ENCODE peak calls at places on chromosome 13, in nine cellular contexts. S is tibial nerve, E is adrenal gland, N is colonic mucosa, X is pancreas, T is heart right ventricle, I is spleen, Q is lower lobe of right lung, C is coronary artery. D is an unnamed sample.

GRCh38 chr13:108227651-108228272 is 9.6 kb downstream of the ABHD13 start:
- DNase-seq in C (no peak), E (no peak), X (no peak), S (no peak), I (no peak), N (peak; percentile 27), Q (no peak), T (no peak), D (no peak)

GRCh38 chr13:53010374-53011105 is 18.1 kb upstream of the OLFM4 start:
- DNase-seq in Q (no peak), T (no peak), S (no peak), X (no peak), I (no peak), N (peak; percentile 80), E (no peak), C (no peak), D (no peak)

GRCh38 chr13:103194871-103195270 is 128.7 kb upstream of the SLC10A2 start:
- DNase-seq in T (no peak), Q (no peak), N (no peak), E (no peak), S (no peak), I (no peak), X (no peak), C (no peak), D (no peak)

GRCh38 chr13:64369121-64369520 is 2861.0 kb downstream of the PCDH9 start:
- DNase-seq in Q (no peak), E (no peak), N (no peak), T (no peak), I (no peak), X (no peak), S (no peak), C (no peak), D (no peak)

GRCh38 chr13:113633485-113633873 is 24.5 kb downstream of the ATP4B start:
- DNase-seq in E (no peak), C (no peak), S (no peak), I (peak; percentile 59), N (no peak), X (peak; percentile 39), Q (peak; percentile 28), T (no peak), D (no peak)

GRCh38 chr13:22757530-22758120 is 423.2 kb upstream of the SGCG start:
- DNase-seq in Q (no peak), C (no peak), X (no peak), E (no peak), I (no peak), T (no peak), N (no peak), S (no peak), D (no peak)

GRCh38 chr13:52840066-52840465 is 8.4 kb downstream of the PCDH8 start:
- DNase-seq in T (no peak), S (no peak), N (no peak), C (no peak), Q (no peak), I (no peak), E (no peak), X (no peak), D (no peak)

GRCh38 chr13:27481766-27482165 is 31.4 kb upstream of the MTIF3 start:
- DNase-seq in I (peak; percentile 80), N (peak; percentile 65), T (no peak), S (no peak), C (peak; percentile 64), Q (peak; percentile 63), X (peak; percentile 65), E (peak; percentile 56), D (peak; percentile 86)

GRCh38 chr13:76954568-76954967 is 6.3 kb downstream of the ACOD1 start:
- DNase-seq in C (no peak), I (no peak), S (no peak), X (no peak), N (no peak), E (no peak), T (no peak), Q (no peak), D (no peak)

GRCh38 chr13:112174476-112175110 is 107.6 kb downstream of the SOX1 start:
- DNase-seq in X (no peak), T (no peak), E (no peak), C (peak; percentile 26), Q (no peak), I (no peak), N (no peak), S (no peak), D (no peak)

GRCh38 chr13:33017410-33017929 is 1.2 kb downstream of the KL start:
- DNase-seq in S (peak; percentile 46), N (peak; percentile 63), E (no peak), I (no peak), X (no peak), C (no peak), T (peak; percentile 35), Q (peak; percentile 55), D (no peak)

GRCh38 chr13:50529154-50529882 is 314.2 kb downstream of the DLEU7 start:
- DNase-seq in N (peak; percentile 90), E (peak; percentile 82), S (peak; percentile 65), C (peak; percentile 88), X (peak; percentile 96), T (peak; percentile 88), I (peak; percentile 78), Q (peak; percentile 88), D (peak; percentile 90)

GRCh38 chr13:39602614-39603366 is at the start of gene LHFPL6:
- DNase-seq in C (peak; percentile 91), X (peak; percentile 89), N (peak; percentile 73), E (peak; percentile 77), Q (peak; percentile 84), S (peak; percentile 72), T (peak; percentile 90), I (peak; percentile 87), D (peak; percentile 85)

GRCh38 chr13:33871207-33872004 is 53.5 kb downstream of the RFC3 start:
- DNase-seq in N (no peak), S (no peak), X (no peak), Q (no peak), E (no peak), T (no peak), I (no peak), C (no peak), D (no peak)

GRCh38 chr13:49629196-49629938 is 1.1 kb downstream of the ARL11 start:
- DNase-seq in I (no peak), C (no peak), T (no peak), Q (no peak), E (no peak), S (no peak), N (no peak), X (no peak), D (no peak)

GRCh38 chr13:34153428-34154180 is 335.7 kb downstream of the RFC3 start:
- DNase-seq in X (no peak), I (no peak), N (no peak), Q (no peak), S (no peak), C (no peak), E (no peak), T (no peak), D (no peak)

GRCh38 chr13:113109151-113110047 is 3.8 kb downstream of the F7 start:
- DNase-seq in N (no peak), X (peak; percentile 68), I (peak; percentile 65), S (no peak), T (no peak), Q (peak; percentile 41), E (no peak), C (no peak), D (peak; percentile 26)

DNA sequence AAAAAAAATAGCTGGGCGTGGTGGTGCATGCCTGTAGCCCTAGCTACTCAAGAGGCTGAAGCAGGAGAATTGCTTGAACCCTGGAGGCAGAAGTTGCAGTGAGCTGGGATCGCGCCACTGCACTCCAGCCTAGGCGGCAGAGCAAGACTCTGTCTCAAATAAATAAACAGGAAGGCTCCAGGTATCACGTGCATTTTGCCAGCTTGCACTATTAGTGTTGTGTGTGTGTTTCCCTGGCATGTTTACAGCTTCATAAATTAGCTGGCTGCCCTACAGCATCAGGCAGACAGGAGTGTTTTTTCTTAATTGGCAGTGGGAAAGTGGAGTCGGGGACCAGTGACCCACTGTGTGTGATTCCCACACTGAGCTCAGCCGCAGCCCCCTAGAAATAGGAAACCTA is 32.6 kb downstream of the SHISA2 start:
- DNase-seq in I (no peak), Q (no peak), N (no peak), C (no peak), S (no peak), X (no peak), T (no peak), E (no peak), D (no peak)
- H3K27ac ChIP-seq in I (no peak overlapping the region), Q (no peak overlapping the region), N (no peak overlapping the region), C (no peak overlapping the region), S (no peak overlapping the region), X (peak overlapping the region; percentile 15), T (no peak overlapping the region), E (no peak overlapping the region), D (no peak overlapping the region)

DNA sequence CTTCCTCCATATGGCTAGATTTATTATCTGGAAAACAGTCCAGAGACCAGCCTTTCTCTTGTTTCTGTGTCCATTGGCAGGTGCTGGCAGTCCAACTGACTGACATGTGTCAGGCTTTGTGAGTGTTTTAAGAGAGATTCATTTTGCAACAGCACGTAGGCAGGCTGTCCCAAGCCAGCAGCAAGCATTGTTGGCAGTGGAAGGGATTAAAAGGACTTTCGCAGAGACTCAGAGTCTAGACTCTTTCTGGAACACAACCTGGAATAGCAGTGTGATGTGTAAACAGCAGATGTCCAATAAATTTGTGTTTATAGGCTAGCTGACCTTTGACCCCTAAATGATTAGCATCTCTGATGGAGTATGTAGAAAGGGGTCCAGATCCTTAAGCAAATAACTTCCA is 222.2 kb upstream of the SERP2 start:
- DNase-seq in T (no peak), X (no peak), C (no peak), I (no peak), S (no peak), Q (no peak), E (no peak), N (no peak), D (no peak)
- H3K27ac ChIP-seq in T (no peak overlapping the region), X (no peak overlapping the region), C (no peak overlapping the region), I (no peak overlapping the region), S (no peak overlapping the region), Q (no peak overlapping the region), E (no peak overlapping the region), N (no peak overlapping the region), D (no peak overlapping the region)

GRCh38 chr13:110216403-110217041 is 90.4 kb downstream of the COL4A1 start:
- DNase-seq in I (peak; percentile 23), S (no peak), T (no peak), X (no peak), N (no peak), C (peak; percentile 91), E (peak; percentile 52), Q (no peak), D (no peak)
- H3K27ac ChIP-seq in I (peak overlapping the region; percentile 68), S (peak overlapping the region; percentile 77), T (peak overlapping the region; percentile 29), X (no peak overlapping the region), N (no peak overlapping the region), C (peak overlapping the region; percentile 90), E (peak overlapping the region; percentile 27), Q (peak overlapping the region; percentile 46), D (peak overlapping the region; percentile 68)

GRCh38 chr13:57638147-57638890 is 6.8 kb downstream of the PCDH17 start:
- DNase-seq in E (no peak), T (no peak), N (no peak), X (no peak), S (no peak), I (no peak), Q (no peak), C (no peak), D (no peak)

GRCh38 chr13:57641071-57641470 is 9.5 kb downstream of the PCDH17 start:
- DNase-seq in S (no peak), Q (no peak), C (no peak), T (no peak), N (no peak), E (no peak), X (no peak), I (no peak), D (no peak)

GRCh38 chr13:57640582-57640981 is 9.0 kb downstream of the PCDH17 start:
- DNase-seq in I (no peak), C (no peak), S (no peak), N (no peak), E (no peak), X (no peak), Q (no peak), T (no peak), D (no peak)

GRCh38 chr13:57644106-57644505 is 12.6 kb downstream of the PCDH17 start:
- DNase-seq in X (no peak), Q (no peak), N (no peak), I (no peak), E (no peak), T (no peak), S (no peak), C (no peak), D (no peak)
- H3K27ac ChIP-seq in X (no peak overlapping the region), Q (no peak overlapping the region), N (no peak overlapping the region), I (no peak overlapping the region), E (no peak overlapping the region), T (no peak overlapping the region), S (no peak overlapping the region), C (no peak overlapping the region), D (no peak overlapping the region)

D was measured in left lung.